ENCODE peak calls at places on chromosome 20, in four cellular contexts. One of them, this sample, is unnamed. For H3K27me3, the result is how much of the 10 kb centered on the place peaks cover.

GRCh38 chr20:1811621-1812498 is 83.3 kb upstream of the SIRPA start:
- DNase-seq in left ventricle myocardium inferior: no peak
- DNase-seq in colonic mucosa: no peak
- DNase-seq in tibial nerve: no peak
- DNase-seq in this sample: no peak

GRCh38 chr20:62885808-62886708 is 24.4 kb upstream of the TCFL5 start:
- DNase-seq in left ventricle myocardium inferior: no peak
- DNase-seq in colonic mucosa: no peak
- DNase-seq in tibial nerve: no peak
- DNase-seq in this sample: no peak

GRCh38 chr20:34448517-34448916 is 67.7 kb upstream of the DYNLRB1 start:
- DNase-seq in left ventricle myocardium inferior: no peak
- DNase-seq in colonic mucosa: no peak
- DNase-seq in tibial nerve: no peak
- DNase-seq in this sample: no peak

GRCh38 chr20:58959652-58960051 is 21.4 kb upstream of the NELFCD start:
- DNase-seq in left ventricle myocardium inferior: no peak
- DNase-seq in colonic mucosa: no peak
- DNase-seq in tibial nerve: no peak
- DNase-seq in this sample: no peak

GRCh38 chr20:16036331-16036730 is 536.9 kb downstream of the KIF16B start:
- DNase-seq in left ventricle myocardium inferior: no peak
- DNase-seq in colonic mucosa: no peak
- DNase-seq in tibial nerve: no peak
- DNase-seq in this sample: no peak

GRCh38 chr20:49372095-49372734 is 94.4 kb upstream of the ZNFX1 start:
- DNase-seq in left ventricle myocardium inferior: no peak
- DNase-seq in colonic mucosa: no peak
- DNase-seq in tibial nerve: no peak
- DNase-seq in this sample: peak

GRCh38 chr20:46260936-46261454 is 47.3 kb downstream of the CDH22 start:
- DNase-seq in left ventricle myocardium inferior: no peak
- DNase-seq in colonic mucosa: no peak
- DNase-seq in tibial nerve: no peak
- DNase-seq in this sample: no peak

GRCh38 chr20:20014659-20015058 is 2.5 kb upstream of the NAA20 start:
- DNase-seq in left ventricle myocardium inferior: no peak
- DNase-seq in colonic mucosa: no peak
- DNase-seq in tibial nerve: no peak
- DNase-seq in this sample: no peak

GRCh38 chr20:62370115-62370806 is 3.1 kb upstream of the LAMA5 start:
- DNase-seq in left ventricle myocardium inferior: no peak
- DNase-seq in colonic mucosa: no peak
- DNase-seq in tibial nerve: peak
- DNase-seq in this sample: no peak

GRCh38 chr20:31740208-31740607 is 1.1 kb downstream of the TPX2 start:
- DNase-seq in left ventricle myocardium inferior: no peak
- DNase-seq in colonic mucosa: no peak
- DNase-seq in tibial nerve: no peak
- DNase-seq in this sample: no peak

GRCh38 chr20:46914789-46915359 is 20.2 kb downstream of the EYA2 start:
- DNase-seq in left ventricle myocardium inferior: no peak
- DNase-seq in colonic mucosa: no peak
- DNase-seq in tibial nerve: peak
- DNase-seq in this sample: no peak

GRCh38 chr20:59042796-59043621 is 423 bp upstream of the PRELID3B start:
- DNase-seq in left ventricle myocardium inferior: peak
- DNase-seq in colonic mucosa: peak
- DNase-seq in tibial nerve: peak
- DNase-seq in this sample: peak

GRCh38 chr20:14178952-14179351 is 158.5 kb downstream of the FLRT3 start:
- DNase-seq in left ventricle myocardium inferior: no peak
- DNase-seq in colonic mucosa: no peak
- DNase-seq in tibial nerve: no peak
- DNase-seq in this sample: peak

GRCh38 chr20:14777571-14777970 is 440.2 kb upstream of the FLRT3 start:
- DNase-seq in left ventricle myocardium inferior: no peak
- DNase-seq in colonic mucosa: no peak
- DNase-seq in tibial nerve: no peak
- DNase-seq in this sample: peak

GRCh38 chr20:46544576-46544975 is 5.9 kb downstream of the OCSTAMP start:
- DNase-seq in left ventricle myocardium inferior: no peak
- DNase-seq in colonic mucosa: no peak
- DNase-seq in tibial nerve: no peak
- DNase-seq in this sample: no peak

GRCh38 chr20:40763646-40764295 is 74.7 kb upstream of the MAFB start:
- DNase-seq in left ventricle myocardium inferior: no peak
- DNase-seq in colonic mucosa: no peak
- DNase-seq in tibial nerve: no peak
- DNase-seq in this sample: no peak

GRCh38 chr20:59387891-59388290 is 87.5 kb downstream of the EDN3 start:
- DNase-seq in left ventricle myocardium inferior: no peak
- DNase-seq in colonic mucosa: no peak
- DNase-seq in tibial nerve: no peak
- DNase-seq in this sample: no peak

GRCh38 chr20:58511364-58511763 is 3.8 kb downstream of the APCDD1L start:
- DNase-seq in left ventricle myocardium inferior: no peak
- DNase-seq in colonic mucosa: no peak
- DNase-seq in tibial nerve: no peak
- DNase-seq in this sample: peak

GRCh38 chr20:50924261-50924660 is 7.0 kb downstream of the ADNP start:
- DNase-seq in left ventricle myocardium inferior: no peak
- DNase-seq in colonic mucosa: no peak
- DNase-seq in tibial nerve: no peak
- DNase-seq in this sample: no peak

GRCh38 chr20:49475979-49476378 is 6.5 kb downstream of the KCNB1 start:
- DNase-seq in left ventricle myocardium inferior: no peak
- DNase-seq in colonic mucosa: no peak
- DNase-seq in tibial nerve: no peak
- DNase-seq in this sample: no peak

GRCh38 chr20:20215976-20216727 is 151.8 kb upstream of the INSM1 start:
- DNase-seq in left ventricle myocardium inferior: peak
- DNase-seq in colonic mucosa: no peak
- DNase-seq in tibial nerve: no peak
- DNase-seq in this sample: no peak

GRCh38 chr20:37905969-37906613 is 3.2 kb downstream of the VSTM2L start:
- DNase-seq in left ventricle myocardium inferior: no peak
- DNase-seq in colonic mucosa: no peak
- DNase-seq in tibial nerve: no peak
- DNase-seq in this sample: no peak

GRCh38 chr20:25461766-25462165 is 54.3 kb downstream of the GINS1 start:
- DNase-seq in left ventricle myocardium inferior: no peak
- DNase-seq in colonic mucosa: no peak
- DNase-seq in tibial nerve: no peak
- DNase-seq in this sample: no peak

DNA sequence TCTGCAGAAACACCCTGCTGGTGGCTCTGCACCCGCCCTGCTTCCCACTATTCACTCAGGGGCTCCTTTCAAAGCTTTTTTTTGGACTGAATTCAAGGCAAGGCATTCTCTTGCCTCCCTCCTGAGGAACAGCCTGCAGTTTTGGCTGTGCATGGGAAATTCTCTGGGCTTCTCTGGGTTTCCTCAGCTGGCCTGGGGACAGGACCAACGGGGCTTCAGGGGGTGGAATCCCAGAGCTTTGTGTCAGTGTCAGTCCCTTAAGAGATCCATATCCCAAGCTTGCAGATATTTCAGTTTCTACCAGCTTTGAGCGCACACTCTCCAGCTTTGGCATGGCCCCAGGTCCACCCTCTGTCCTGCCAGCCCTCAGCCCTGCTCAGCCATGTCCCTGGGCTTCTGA is 2.0 kb downstream of the SCRT2 start:
- DNase-seq in left ventricle myocardium inferior: no peak
- DNase-seq in colonic mucosa: no peak
- DNase-seq in tibial nerve: no peak
- DNase-seq in this sample: no peak
- H3K27me3 ChIP-seq in left ventricle myocardium inferior: half or more
- H3K27me3 ChIP-seq in colonic mucosa: under half
- H3K27me3 ChIP-seq in tibial nerve: under half
- H3K27me3 ChIP-seq in this sample: half or more

GRCh38 chr20:35496481-35496880 is 33.0 kb downstream of the C20orf173 start:
- DNase-seq in left ventricle myocardium inferior: no peak
- DNase-seq in colonic mucosa: no peak
- DNase-seq in tibial nerve: no peak
- DNase-seq in this sample: no peak
- H3K27ac ChIP-seq in left ventricle myocardium inferior: peak
- H3K27ac ChIP-seq in colonic mucosa: no peak
- H3K27ac ChIP-seq in tibial nerve: no peak
- H3K27ac ChIP-seq in this sample: no peak

GRCh38 chr20:10636326-10636818 is 37.4 kb downstream of the JAG1 start:
- DNase-seq in left ventricle myocardium inferior: no peak
- DNase-seq in colonic mucosa: no peak
- DNase-seq in tibial nerve: no peak
- DNase-seq in this sample: no peak
- TF ChIP-seq CTCF in left ventricle myocardium inferior: no peak
- TF ChIP-seq CTCF in colonic mucosa: no peak
- TF ChIP-seq CTCF in tibial nerve: no peak
- TF ChIP-seq CTCF in this sample: peak

GRCh38 chr20:56974499-56975250 is 291.8 kb downstream of the BMP7 start:
- DNase-seq in left ventricle myocardium inferior: no peak
- DNase-seq in colonic mucosa: peak
- DNase-seq in tibial nerve: no peak
- DNase-seq in this sample: no peak
- H3K27me3 ChIP-seq in left ventricle myocardium inferior: half or more
- H3K27me3 ChIP-seq in colonic mucosa: under half
- H3K27me3 ChIP-seq in tibial nerve: under half
- H3K27me3 ChIP-seq in this sample: half or more

This sample was measured in foreskin keratinocyte.